ENCODE peak calls at places on chromosomes 12 and 14, in five cellular contexts. J is hepatic stellate cell, S is amniotic stem cell, D is neural crest cell, A is GM20000. Y is an unnamed sample.

GRCh38 chr14:101113835-101114725 is 210.6 kb upstream of the RTL1 start:
- DNase-seq in J (no peak), S (no peak), D (no peak), A (no peak), Y (no peak)

GRCh38 chr12:126033746-126034145 is 968.5 kb downstream of the AACS start:
- DNase-seq in J (no peak), S (no peak), D (no peak), A (no peak), Y (no peak)

GRCh38 chr14:89767861-89768268 is 186.7 kb downstream of the EFCAB11 start:
- DNase-seq in J (no peak), S (peak), D (peak), A (peak), Y (peak)

GRCh38 chr14:28542040-28542439 is 224.5 kb upstream of the FOXG1 start:
- DNase-seq in J (no peak), S (no peak), D (no peak), A (no peak), Y (no peak)

GRCh38 chr14:94345344-94346072 is 22.4 kb upstream of the SERPINA6 start:
- DNase-seq in J (peak), S (peak), D (no peak), A (no peak), Y (no peak)

GRCh38 chr14:51776102-51776894 is 84.1 kb upstream of the GNG2 start:
- DNase-seq in J (peak), S (peak), D (peak), A (peak), Y (peak)

GRCh38 chr12:30691122-30691879 is 4.4 kb downstream of the IPO8 start:
- DNase-seq in J (peak), S (peak), D (no peak), A (no peak), Y (no peak)

GRCh38 chr12:26125451-26126339 is 858 bp upstream of the BHLHE41 start:
- DNase-seq in J (peak), S (peak), D (peak), A (peak), Y (peak)

GRCh38 chr12:46342562-46343033 is 30.0 kb downstream of the SLC38A2 start:
- DNase-seq in J (no peak), S (no peak), D (no peak), A (no peak), Y (peak)

GRCh38 chr14:24179961-24180726 is 8.3 kb downstream of the REC8 start:
- DNase-seq in J (no peak), S (peak), D (no peak), A (no peak), Y (no peak)

GRCh38 chr14:64060648-64061096 is 207.9 kb downstream of the SYNE2 start:
- DNase-seq in J (peak), S (no peak), D (peak), A (no peak), Y (peak)

GRCh38 chr14:52877628-52878027 is 73.2 kb downstream of the FERMT2 start:
- DNase-seq in J (no peak), S (peak), D (no peak), A (no peak), Y (no peak)

GRCh38 chr12:94575645-94576393 is 74.5 kb downstream of the TMCC3 start:
- DNase-seq in J (no peak), S (no peak), D (no peak), A (no peak), Y (no peak)

GRCh38 chr14:51860164-51860835 is at the start of gene GNG2:
- DNase-seq in J (peak), S (peak), D (peak), A (peak), Y (peak)

GRCh38 chr12:76197283-76197682 is 112.8 kb upstream of the NAP1L1 start:
- DNase-seq in J (no peak), S (no peak), D (no peak), A (no peak), Y (no peak)

GRCh38 chr14:92922883-92923743 is at the start of gene CHGA:
- DNase-seq in J (peak), S (no peak), D (peak), A (peak), Y (peak)

GRCh38 chr12:53053223-53054111 is 3.6 kb downstream of the TNS2 start:
- DNase-seq in J (no peak), S (no peak), D (no peak), A (no peak), Y (peak)

GRCh38 chr14:38405851-38406630 is 150.1 kb upstream of the CLEC14A start:
- DNase-seq in J (no peak), S (no peak), D (no peak), A (no peak), Y (no peak)

GRCh38 chr12:47039079-47039478 is 40.3 kb upstream of the PCED1B start:
- DNase-seq in J (no peak), S (no peak), D (no peak), A (no peak), Y (no peak)

GRCh38 chr14:93891756-93892504 is 35.2 kb upstream of the FAM181A start:
- DNase-seq in J (no peak), S (no peak), D (no peak), A (no peak), Y (no peak)

GRCh38 chr14:80768646-80769045 is 172.9 kb downstream of the CEP128 start:
- DNase-seq in J (no peak), S (no peak), D (no peak), A (no peak), Y (no peak)

GRCh38 chr12:6956332-6956727 is 5.2 kb downstream of the PTPN6 start:
- DNase-seq in J (no peak), S (no peak), D (no peak), A (no peak), Y (no peak)

Y was measured in endothelial cell.